ENCODE peak calls at places on chromosomes 4 and X, in five cellular contexts. L, M, X, A and Q are unnamed samples.
A peak's percentile ranks its signal among the peaks of the same experiment; 100 is the strongest.

GRCh38 chr4:63566658-63567057 is 842.6 kb downstream of the TECRL start:
- DNase-seq in L (no peak), M (no peak), X (no peak), A (no peak), Q (no peak)

GRCh38 chr4:111946789-111947188 is 198.5 kb upstream of the FAM241A start:
- DNase-seq in L (no peak), M (no peak), X (no peak), A (no peak), Q (no peak)

GRCh38 chr4:183289688-183290087 is 30.4 kb downstream of the CLDN22 start:
- DNase-seq in L (no peak), M (no peak), X (no peak), A (no peak), Q (no peak)

GRCh38 chr4:24719615-24720014 is 75.8 kb upstream of the SOD3 start:
- DNase-seq in L (no peak), M (no peak), X (no peak), A (no peak), Q (no peak)

GRCh38 chrX:39248330-39248729 is 447.1 kb downstream of the MID1IP1 start:
- DNase-seq in L (no peak), M (no peak), X (no peak), A (no peak), Q (no peak)

GRCh38 chr4:17276821-17277220 is 235.1 kb downstream of the QDPR start:
- DNase-seq in L (no peak), M (no peak), X (peak; percentile 53), A (peak; percentile 33), Q (no peak)

GRCh38 chrX:153537526-153538295 is 20.3 kb downstream of the ATP2B3 start:
- DNase-seq in L (no peak), M (no peak), X (no peak), A (no peak), Q (no peak)

GRCh38 chrX:2837961-2838360 is 9.2 kb downstream of the GYG2 start:
- DNase-seq in L (no peak), M (no peak), X (no peak), A (no peak), Q (no peak)

GRCh38 chr4:169335331-169335730 is 64.6 kb upstream of the SH3RF1 start:
- DNase-seq in L (no peak), M (no peak), X (peak; percentile 86), A (no peak), Q (no peak)

GRCh38 chrX:12352922-12353321 is 214.6 kb downstream of the FRMPD4 start:
- DNase-seq in L (no peak), M (no peak), X (no peak), A (no peak), Q (no peak)

GRCh38 chr4:167642250-167642649 is 408.0 kb upstream of the SPOCK3 start:
- DNase-seq in L (no peak), M (no peak), X (no peak), A (no peak), Q (no peak)

GRCh38 chrX:24014388-24015018 is 12.5 kb downstream of the KLHL15 start:
- DNase-seq in L (no peak), M (no peak), X (no peak), A (no peak), Q (no peak)

GRCh38 chrX:135522132-135522530 is 1.7 kb downstream of the INTS6L start:
- DNase-seq in L (no peak), M (no peak), X (no peak), A (no peak), Q (no peak)

GRCh38 chrX:1440506-1440905 is 12.2 kb downstream of the ASMTL start:
- DNase-seq in L (no peak), M (no peak), X (no peak), A (no peak), Q (peak; percentile 14)

GRCh38 chr4:101938836-101939235 is 148.3 kb downstream of the BANK1 start:
- DNase-seq in L (no peak), M (no peak), X (peak; percentile 16), A (no peak), Q (no peak)

GRCh38 chr4:139794158-139794954 is 128.7 kb downstream of the MGST2 start:
- DNase-seq in L (no peak), M (no peak), X (peak; percentile 24), A (no peak), Q (peak; percentile 82)

GRCh38 chr4:1385373-1386340 is 20.6 kb downstream of the NKX1-1 start:
- DNase-seq in L (no peak), M (no peak), X (no peak), A (peak; percentile 9), Q (no peak)

GRCh38 chr4:54230479-54231418 is 1.7 kb downstream of the PDGFRA start:
- DNase-seq in L (no peak), M (peak; percentile 81), X (peak; percentile 62), A (peak; percentile 54), Q (no peak)

GRCh38 chrX:124863303-124863702 is 456.4 kb upstream of the TEX13C start:
- DNase-seq in L (no peak), M (no peak), X (no peak), A (no peak), Q (no peak)

GRCh38 chr4:84967292-84967651 is 782 bp upstream of the WDFY3 start:
- DNase-seq in L (no peak), M (no peak), X (peak; percentile 37), A (no peak), Q (no peak)

GRCh38 chr4:153143527-153144348 is 60.5 kb upstream of the TRIM2 start:
- DNase-seq in L (no peak), M (no peak), X (peak; percentile 74), A (no peak), Q (no peak)

GRCh38 chr4:108180513-108180912 is 11.8 kb upstream of the LEF1 start:
- DNase-seq in L (no peak), M (no peak), X (no peak), A (no peak), Q (no peak)

GRCh38 chrX:52424658-52425057 is 55.8 kb downstream of the XAGE2 start:
- DNase-seq in L (no peak), M (no peak), X (peak; percentile 16), A (no peak), Q (no peak)

GRCh38 chrX:78673256-78673655 is 14.1 kb upstream of the RTL3 start:
- DNase-seq in L (no peak), M (no peak), X (no peak), A (no peak), Q (no peak)

GRCh38 chr4:186981161-186981560 is 257.5 kb upstream of the FAT1 start:
- DNase-seq in L (no peak), M (no peak), X (peak; percentile 6), A (no peak), Q (no peak)

GRCh38 chr4:67702166-67702565 is 1.2 kb upstream of the UBA6 start:
- DNase-seq in L (no peak), M (no peak), X (no peak), A (no peak), Q (no peak)

GRCh38 chr4:3486556-3487270 is 23.6 kb downstream of the DOK7 start:
- DNase-seq in L (no peak), M (no peak), X (no peak), A (no peak), Q (no peak)

GRCh38 chrX:13340182-13340791 is 20.4 kb upstream of the ATXN3L start:
- DNase-seq in L (no peak), M (no peak), X (no peak), A (no peak), Q (no peak)

GRCh38 chr4:152968806-152969394 is 32.8 kb downstream of the FHDC1 start:
- DNase-seq in L (no peak), M (no peak), X (peak; percentile 20), A (no peak), Q (no peak)

GRCh38 chrX:150051096-150051495 is 112.8 kb upstream of the EOLA2 start:
- DNase-seq in L (no peak), M (no peak), X (no peak), A (no peak), Q (no peak)

GRCh38 chr4:72418458-72418857 is 150.6 kb downstream of the ADAMTS3 start:
- DNase-seq in L (no peak), M (peak; percentile 46), X (peak; percentile 69), A (peak; percentile 46), Q (no peak)

GRCh38 chr4:156335721-156336120 is 382.1 kb upstream of the CTSO start:
- DNase-seq in L (no peak), M (no peak), X (peak; percentile 54), A (no peak), Q (no peak)

GRCh38 chr4:142473218-142473959 is 372.7 kb downstream of the INPP4B start:
- DNase-seq in L (no peak), M (peak; percentile 51), X (no peak), A (peak; percentile 18), Q (no peak)

GRCh38 chrX:45517090-45517973 is 316.7 kb upstream of the DIPK2B start:
- DNase-seq in L (no peak), M (no peak), X (peak; percentile 84), A (no peak), Q (no peak)

GRCh38 chr4:23113104-23113503 is 420.4 kb downstream of the GBA3 start:
- DNase-seq in L (no peak), M (no peak), X (no peak), A (no peak), Q (no peak)

GRCh38 chr4:122309988-122310626 is 68.7 kb upstream of the ADAD1 start:
- DNase-seq in L (no peak), M (no peak), X (no peak), A (no peak), Q (no peak)
- TF ChIP-seq CTCF in L (no peak), M (peak; percentile 28), X (peak; percentile 32), A (peak; percentile 49), Q (peak; percentile 34)

DNA sequence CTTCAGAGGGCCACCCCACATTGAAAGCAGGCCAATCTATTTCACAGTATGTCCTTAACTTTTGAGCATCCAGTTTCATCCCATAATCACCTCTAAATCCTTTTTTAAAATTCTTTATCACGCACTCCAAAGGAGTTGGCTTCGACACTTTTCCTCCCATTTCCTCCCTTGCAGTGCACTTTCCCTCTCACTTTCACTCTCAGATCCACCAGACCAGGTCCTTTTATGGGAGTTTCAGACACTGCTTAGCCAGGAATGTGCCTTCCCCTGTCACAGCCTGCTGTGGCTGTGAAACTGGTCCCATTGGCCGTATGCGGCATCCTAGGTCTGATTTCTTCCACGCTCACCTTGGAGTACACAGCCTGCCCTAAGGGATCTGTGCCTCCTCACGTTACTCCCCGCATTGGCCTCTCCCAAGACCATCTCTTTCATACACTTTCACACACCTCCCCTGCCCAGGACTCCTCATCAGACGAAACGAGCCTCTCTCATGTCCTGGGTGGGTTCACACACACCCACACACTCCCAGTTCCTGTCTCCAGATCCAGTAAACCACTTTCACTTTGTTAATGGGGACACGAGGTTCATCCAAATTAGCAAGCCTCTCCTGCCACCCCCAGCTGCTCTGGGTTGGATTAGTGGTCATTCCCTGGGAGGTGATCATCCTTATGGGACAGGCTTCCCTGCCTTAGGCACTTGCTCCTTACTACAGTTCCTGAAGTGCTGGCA is 10.0 kb upstream of the RHOXF2B start:
- DNase-seq in L (no peak), M (no peak), X (no peak), A (no peak), Q (no peak)
- H3K36me3 ChIP-seq in L (no peaks in the 10 kb centered on the region), M (no peaks in the 10 kb centered on the region), X (no peaks in the 10 kb centered on the region), A (no peaks in the 10 kb centered on the region), Q (no peaks in the 10 kb centered on the region)

GRCh38 chrX:28659269-28659668 is 72.0 kb downstream of the IL1RAPL1 start:
- DNase-seq in L (no peak), M (no peak), X (no peak), A (no peak), Q (no peak)
- TF ChIP-seq CTCF in L (no peak), M (peak; percentile 19), X (no peak), A (no peak), Q (no peak)

DNA sequence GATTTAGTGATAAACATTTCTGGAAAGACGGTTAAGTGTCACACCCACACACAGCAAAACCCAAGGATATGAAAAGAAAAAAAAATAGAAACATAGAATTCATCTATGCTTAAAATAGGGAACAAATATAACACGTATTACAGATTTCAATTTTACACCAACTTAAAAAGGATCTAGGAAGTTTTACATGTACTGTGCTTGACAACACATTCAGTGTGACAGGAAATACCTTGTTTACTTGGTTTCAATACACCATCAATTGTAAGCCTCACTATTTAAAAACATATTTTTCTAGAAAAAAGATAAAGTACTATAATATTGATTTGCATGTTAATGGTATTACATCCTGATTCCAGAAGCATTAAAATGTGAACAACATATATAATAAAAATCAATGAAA is 77.0 kb upstream of the SPRY1 start:
- DNase-seq in L (no peak), M (no peak), X (no peak), A (no peak), Q (no peak)
- H3K36me3 ChIP-seq in L (no peaks in the 10 kb centered on the region), M (no peaks in the 10 kb centered on the region), X (no peaks in the 10 kb centered on the region), A (peaks cover 6% of the 10 kb centered on the region), Q (no peaks in the 10 kb centered on the region)